ENCODE peak calls at places on chromosomes 16 and 17, in seven cellular contexts. H is IMR-90, P is H9, C is trophoblast cell, J is mesendoderm, U is neuronal stem cell, R is mesenchymal stem cell. L is an unnamed sample.

GRCh38 chr16:75928295-75928694 is 202.0 kb upstream of the CPHXL start:
- DNase-seq in H (peak), U (no peak), C (no peak), J (no peak), R (peak), P (no peak), L (no peak)

GRCh38 chr16:8740775-8741355 is 56.6 kb downstream of the TMEM186 start:
- DNase-seq in U (no peak), R (no peak), H (no peak), P (no peak), J (no peak), C (no peak), L (no peak)

GRCh38 chr16:2776500-2777139 is 460 bp downstream of the ELOB start:
- DNase-seq in U (peak), P (no peak), J (peak), C (peak), H (no peak), R (peak), L (no peak)

GRCh38 chr16:29830774-29831173 is 10.5 kb downstream of the MVP start:
- DNase-seq in J (no peak), H (no peak), P (no peak), U (no peak), R (no peak), C (no peak), L (no peak)

GRCh38 chr17:47686276-47686635 is 7.7 kb upstream of the TBKBP1 start:
- DNase-seq in R (peak), J (no peak), H (peak), C (no peak), P (no peak), U (no peak), L (no peak)

GRCh38 chr17:48617515-48618365 is 2.6 kb upstream of the HOXB8 start:
- DNase-seq in U (no peak), P (no peak), R (peak), H (no peak), J (no peak), C (no peak), L (no peak)

GRCh38 chr16:31202402-31203385 is at the start of gene PYCARD:
- DNase-seq in U (no peak), P (peak), H (peak), C (no peak), J (peak), R (peak), L (no peak)

GRCh38 chr17:9003355-9004131 is 17.8 kb upstream of the NTN1 start:
- DNase-seq in R (no peak), J (peak), P (peak), U (peak), C (peak), H (no peak), L (peak)

GRCh38 chr17:21549107-21549687 is 143.1 kb upstream of the KCNJ18 start:
- DNase-seq in H (peak), R (peak), J (no peak), P (no peak), C (no peak), U (no peak), L (no peak)

GRCh38 chr17:2343421-2343820 is 6.1 kb downstream of the SGSM2 start:
- DNase-seq in C (no peak), J (no peak), R (no peak), P (no peak), U (no peak), H (no peak), L (no peak)

GRCh38 chr17:73156166-73156840 is 8.5 kb upstream of the SSTR2 start:
- DNase-seq in U (peak), C (peak), J (peak), H (peak), P (peak), R (peak), L (peak)

GRCh38 chr17:20096430-20096829 is 87.3 kb downstream of the SPECC1 start:
- DNase-seq in R (no peak), P (no peak), U (no peak), C (no peak), J (no peak), H (no peak), L (no peak)
- H3K4ac ChIP-seq in R (no peak), P (no peak), U (no peak), C (no peak), J (no peak), H (no peak), L (no peak)

DNA sequence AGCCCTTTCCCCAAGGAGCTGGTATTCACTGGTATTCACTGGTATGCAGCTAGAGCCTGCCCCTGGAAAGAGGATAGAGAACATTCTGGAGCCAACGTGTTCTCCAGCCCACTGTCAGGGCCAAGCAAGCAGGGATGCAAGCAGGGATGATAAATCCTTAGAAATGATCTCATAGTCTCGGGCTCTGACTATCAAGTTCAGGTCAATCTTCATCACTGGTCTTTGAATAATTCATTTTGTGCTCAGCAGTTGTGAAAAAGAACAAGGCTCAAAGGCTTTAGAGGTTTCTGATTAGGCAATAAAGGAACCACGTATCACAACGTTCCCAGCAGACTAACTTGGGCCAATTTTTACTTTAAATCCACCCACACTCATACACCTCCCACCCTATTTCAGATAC is 57.4 kb downstream of the CACNG5 start:
- DNase-seq in H (no peak), U (no peak), C (no peak), J (no peak), R (no peak), P (no peak), L (no peak)
- H3K4ac ChIP-seq in H (no peak), U (no peak), C (no peak), J (no peak), R (no peak), P (no peak), L (no peak)

DNA sequence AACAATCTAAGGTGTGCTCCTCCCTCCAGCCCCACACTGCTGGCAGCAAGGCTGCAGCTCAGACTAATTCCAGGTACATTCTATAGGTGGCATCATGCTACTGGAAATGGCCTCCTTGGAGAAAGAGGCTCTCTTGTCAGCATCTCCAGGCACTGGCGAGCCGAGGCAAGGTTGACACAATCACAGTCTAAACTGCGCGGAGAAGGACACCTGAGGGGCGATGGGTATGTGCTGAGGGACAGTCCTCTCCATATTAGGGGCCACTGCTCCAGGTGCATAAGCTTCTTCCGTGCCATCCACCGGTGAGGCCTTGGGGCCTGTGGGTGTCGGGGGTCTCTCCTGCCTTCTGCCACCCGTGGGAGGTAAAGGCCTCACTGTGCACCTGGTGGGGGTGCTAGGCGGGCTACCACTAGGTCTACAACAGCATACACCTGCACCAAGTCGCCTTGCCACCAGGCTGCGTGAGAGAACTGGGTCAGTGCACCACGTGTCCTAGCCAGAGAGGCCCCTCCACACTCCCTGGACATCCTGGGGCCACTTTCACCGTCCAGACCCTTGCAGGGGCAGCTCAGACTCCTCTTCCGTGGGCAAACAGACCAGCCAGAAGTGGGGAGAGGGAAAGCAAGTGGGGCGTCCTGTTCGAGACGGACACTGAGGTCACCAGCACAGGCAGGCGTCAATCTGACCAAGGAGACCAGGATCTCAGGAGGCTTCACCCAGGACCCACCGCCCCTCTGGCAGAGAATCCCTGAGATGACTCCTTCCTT is 12.1 kb upstream of the CBX8 start:
- DNase-seq in J (peak), U (no peak), H (no peak), P (peak), R (no peak), C (peak), L (no peak)
- H3K4ac ChIP-seq in J (no peak), U (no peak), H (no peak), P (no peak), R (no peak), C (no peak), L (no peak)

GRCh38 chr17:77381731-77382130 is 241.0 kb downstream of the SEC14L1 start:
- DNase-seq in C (no peak), J (no peak), U (no peak), R (no peak), P (no peak), H (no peak), L (no peak)
- H3K4ac ChIP-seq in C (peak), J (no peak), U (no peak), R (peak), P (no peak), H (peak), L (no peak)

GRCh38 chr17:67212231-67212630 is 32.8 kb downstream of the HELZ start:
- DNase-seq in H (peak), J (no peak), R (peak), P (no peak), U (no peak), C (no peak), L (no peak)
- H3K4ac ChIP-seq in H (no peak), J (no peak), R (no peak), P (no peak), U (no peak), C (no peak), L (no peak)

DNA sequence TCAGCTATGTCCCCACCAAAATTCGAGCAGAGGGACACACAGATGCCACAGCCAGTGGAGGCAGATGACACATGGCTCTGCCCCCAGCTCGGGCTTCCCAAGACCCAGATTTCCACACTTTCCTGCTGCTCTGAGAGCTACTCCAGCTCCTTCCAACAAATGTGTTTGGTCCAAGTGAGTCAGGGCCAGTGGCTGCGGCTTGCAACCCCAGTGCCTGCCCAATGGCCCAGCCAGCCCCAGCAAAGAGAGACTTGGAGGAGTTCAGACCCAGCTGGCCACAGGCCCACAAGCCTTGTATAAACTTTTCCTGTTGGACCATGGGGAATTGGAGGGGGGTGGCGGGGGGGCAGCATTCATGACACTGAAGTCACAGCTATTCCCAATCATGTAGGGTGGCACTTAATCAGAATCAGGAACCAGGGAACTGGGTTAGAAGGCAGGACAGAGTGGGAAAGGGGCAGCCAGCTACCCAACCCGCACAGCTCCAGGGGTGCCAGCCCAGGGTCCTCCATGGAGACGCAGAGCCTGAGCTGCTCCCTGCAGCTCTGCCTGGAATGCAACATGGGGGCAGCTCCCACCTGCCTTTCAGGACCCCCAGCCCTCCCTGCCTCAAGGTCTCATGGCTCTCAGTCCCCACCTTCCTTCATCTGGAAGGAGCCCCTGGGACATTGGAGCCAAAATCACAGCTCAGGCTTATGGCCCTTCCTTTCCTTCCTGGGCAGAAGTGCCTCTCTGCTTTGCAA is 17.5 kb upstream of the C16orf78 start:
- DNase-seq in R (no peak), C (no peak), U (no peak), J (no peak), H (no peak), P (no peak), L (no peak)
- H3K4ac ChIP-seq in R (no peak), C (no peak), U (no peak), J (no peak), H (no peak), P (no peak), L (no peak)

GRCh38 chr16:59701987-59702386 is 967.9 kb upstream of the GOT2 start:
- DNase-seq in J (no peak), H (no peak), U (no peak), R (no peak), P (no peak), C (no peak), L (no peak)
- H3K4ac ChIP-seq in J (no peak), H (no peak), U (no peak), R (no peak), P (no peak), C (no peak), L (no peak)

GRCh38 chr16:16790597-16790996 is 411.7 kb downstream of the NPIPA7 start:
- DNase-seq in R (no peak), H (no peak), P (no peak), J (no peak), U (no peak), C (no peak), L (no peak)

GRCh38 chr16:16791051-16791450 is 412.1 kb downstream of the NPIPA7 start:
- DNase-seq in C (no peak), P (no peak), U (no peak), H (no peak), R (no peak), J (no peak), L (no peak)

GRCh38 chr16:16782153-16782552 is 403.2 kb downstream of the NPIPA7 start:
- DNase-seq in P (no peak), J (peak), R (no peak), U (no peak), C (no peak), H (no peak), L (no peak)

GRCh38 chr16:16788004-16788403 is 409.1 kb downstream of the NPIPA7 start:
- DNase-seq in U (no peak), C (no peak), R (no peak), H (no peak), J (peak), P (no peak), L (no peak)
- H3K4ac ChIP-seq in U (no peak), C (no peak), R (no peak), H (no peak), J (peak), P (no peak), L (no peak)

GRCh38 chr17:82046903-82047302 is 4.7 kb downstream of the RFNG start:
- DNase-seq in U (no peak), J (no peak), H (no peak), P (no peak), R (no peak), C (no peak), L (no peak)
- H3K4ac ChIP-seq in U (no peak), J (no peak), H (no peak), P (no peak), R (no peak), C (no peak), L (no peak)